ENCODE peak calls at places on chromosome 10, in nine cellular contexts. Q is HL-60, Z is Peyer's patch, V is mesothelial cell of epicardium, C is GM10248, M is PC-3, Y is MCF 10A, N is astrocyte of the cerebellum, J is fibroblast of lung. X is an unnamed sample.

GRCh38 chr10:44952779-44953231 is 6.8 kb upstream of the RASSF4 start:
- DNase-seq in N (no peak), Q (no peak), V (no peak), Z (peak), Y (no peak), M (no peak), J (no peak), C (no peak), X (no peak)

GRCh38 chr10:111491154-111491553 is 414.3 kb downstream of the ADRA2A start:
- DNase-seq in Q (no peak), J (no peak), Y (no peak), C (no peak), V (no peak), N (no peak), M (no peak), Z (no peak), X (no peak)

GRCh38 chr10:62760401-62760800 is 44.1 kb upstream of the ADO start:
- DNase-seq in Y (no peak), C (no peak), M (no peak), V (no peak), N (no peak), Z (no peak), Q (no peak), J (no peak), X (peak)

GRCh38 chr10:117541405-117541908 is 1.1 kb upstream of the EMX2 start:
- DNase-seq in J (no peak), Q (no peak), V (no peak), C (no peak), N (no peak), M (no peak), Y (no peak), Z (no peak), X (no peak)

GRCh38 chr10:44857363-44858016 is 53.6 kb upstream of the TMEM72 start:
- DNase-seq in Y (peak), Z (peak), J (peak), M (peak), Q (peak), C (peak), N (peak), V (no peak), X (peak)

GRCh38 chr10:33238643-33239042 is 95.8 kb downstream of the NRP1 start:
- DNase-seq in Y (peak), C (no peak), M (peak), V (no peak), J (peak), N (no peak), Z (no peak), Q (no peak), X (no peak)

GRCh38 chr10:72564596-72564995 is 61.3 kb downstream of the MICU1 start:
- DNase-seq in J (peak), N (peak), Y (no peak), M (no peak), V (no peak), Z (no peak), C (peak), Q (no peak), X (no peak)

GRCh38 chr10:17788646-17789045 is 20.5 kb upstream of the MRC1 start:
- DNase-seq in Z (no peak), V (no peak), M (no peak), Y (no peak), C (no peak), J (no peak), N (no peak), Q (no peak), X (no peak)

GRCh38 chr10:18753496-18753895 is 94.3 kb downstream of the ARL5B start:
- DNase-seq in Z (no peak), C (no peak), V (no peak), M (no peak), Q (no peak), Y (no peak), J (no peak), N (no peak), X (no peak)

GRCh38 chr10:110828525-110828924 is 43.2 kb upstream of the PDCD4 start:
- DNase-seq in J (no peak), V (no peak), Q (no peak), Z (no peak), C (no peak), N (no peak), M (no peak), Y (no peak), X (no peak)

GRCh38 chr10:102869290-102870198 is at the start of gene AS3MT:
- DNase-seq in C (peak), Q (no peak), Z (no peak), V (peak), N (no peak), Y (no peak), J (no peak), M (peak), X (peak)

GRCh38 chr10:114541081-114541833 is 116.8 kb downstream of the ABLIM1 start:
- DNase-seq in C (no peak), Q (no peak), Z (peak), V (no peak), Y (peak), J (peak), M (peak), N (peak), X (peak)

GRCh38 chr10:67788028-67788886 is 49.7 kb downstream of the DNAJC12 start:
- DNase-seq in J (peak), Q (peak), M (peak), N (no peak), Y (peak), C (peak), Z (peak), V (no peak), X (peak)

GRCh38 chr10:131822694-131823245 is 78.0 kb upstream of the PPP2R2D start:
- DNase-seq in N (no peak), V (no peak), Y (no peak), Z (no peak), M (no peak), J (no peak), Q (no peak), C (no peak), X (no peak)

GRCh38 chr10:128067691-128068397 is 58.4 kb downstream of the MKI67 start:
- DNase-seq in Y (no peak), Q (no peak), Z (peak), N (no peak), C (no peak), V (no peak), M (no peak), J (no peak), X (no peak)

GRCh38 chr10:79460687-79461086 is 15.3 kb upstream of the ZCCHC24 start:
- DNase-seq in Q (no peak), M (no peak), Z (no peak), C (no peak), N (no peak), Y (no peak), J (no peak), V (no peak), X (no peak)

GRCh38 chr10:43259248-43259980 is 7.5 kb downstream of the RASGEF1A start:
- DNase-seq in J (no peak), Y (no peak), Z (no peak), C (no peak), M (no peak), Q (no peak), N (no peak), V (no peak), X (no peak)

GRCh38 chr10:88006261-88006660 is 142.8 kb downstream of the PTEN start:
- DNase-seq in M (no peak), Z (no peak), J (no peak), V (no peak), C (no peak), Y (no peak), Q (no peak), N (no peak), X (peak)

GRCh38 chr10:89652971-89653370 is 7.9 kb upstream of the PANK1 start:
- DNase-seq in Z (no peak), M (no peak), Q (no peak), Y (no peak), C (no peak), N (no peak), V (no peak), J (no peak), X (no peak)

GRCh38 chr10:30553625-30554442 is 75.7 kb downstream of the LYZL2 start:
- DNase-seq in M (peak), Y (no peak), N (no peak), Q (no peak), C (no peak), V (no peak), J (peak), Z (no peak), X (peak)

GRCh38 chr10:129718548-129719414 is 245.3 kb downstream of the EBF3 start:
- DNase-seq in N (no peak), Y (no peak), J (no peak), Q (no peak), M (no peak), V (no peak), C (no peak), Z (no peak), X (no peak)

GRCh38 chr10:133307776-133308430 is 769 bp downstream of the TUBGCP2 start:
- DNase-seq in J (peak), Y (peak), M (peak), C (peak), V (no peak), Q (peak), N (peak), Z (peak), X (peak)

GRCh38 chr10:33235271-33235884 is 99.1 kb downstream of the NRP1 start:
- DNase-seq in J (no peak), Z (no peak), N (no peak), M (no peak), Y (no peak), C (no peak), V (no peak), Q (no peak), X (no peak)

GRCh38 chr10:20257422-20257821 is 441.2 kb downstream of the PLXDC2 start:
- DNase-seq in Z (no peak), C (no peak), M (no peak), N (no peak), Y (peak), Q (no peak), J (no peak), V (no peak), X (no peak)

GRCh38 chr10:109987413-109987812 is 20.4 kb upstream of the ADD3 start:
- DNase-seq in Y (peak), M (peak), C (no peak), Q (no peak), J (peak), Z (no peak), N (no peak), V (no peak), X (no peak)

GRCh38 chr10:128263891-128264688 is 137.9 kb upstream of the MKI67 start:
- DNase-seq in Z (peak), C (peak), Y (peak), N (peak), Q (peak), J (peak), V (peak), M (peak), X (peak)

GRCh38 chr10:24625778-24626177 is 97.9 kb downstream of the ARHGAP21 start:
- DNase-seq in M (no peak), Q (no peak), J (no peak), Y (no peak), Z (no peak), N (no peak), C (no peak), V (no peak), X (no peak)

GRCh38 chr10:78520737-78521430 is 487.2 kb downstream of the RPS24 start:
- DNase-seq in Z (no peak), J (no peak), C (no peak), N (peak), Q (no peak), M (peak), V (no peak), Y (peak), X (no peak)

GRCh38 chr10:3805791-3806381 is 20.9 kb upstream of the KLF6 start:
- DNase-seq in C (peak), Z (peak), J (peak), Q (no peak), M (peak), V (no peak), Y (peak), N (no peak), X (no peak)

GRCh38 chr10:31952066-31952465 is 23.4 kb upstream of the ARHGAP12 start:
- DNase-seq in V (no peak), N (no peak), M (no peak), Y (peak), Q (no peak), J (peak), Z (no peak), C (no peak), X (no peak)

GRCh38 chr10:111392159-111392558 is 315.3 kb downstream of the ADRA2A start:
- DNase-seq in Y (no peak), V (no peak), N (no peak), Z (no peak), J (no peak), Q (no peak), C (no peak), M (no peak), X (no peak)

GRCh38 chr10:113921571-113922370 is 67.3 kb downstream of the NHLRC2 start:
- DNase-seq in M (no peak), Y (peak), N (no peak), Z (no peak), Q (no peak), V (no peak), C (no peak), J (peak), X (no peak)

DNA sequence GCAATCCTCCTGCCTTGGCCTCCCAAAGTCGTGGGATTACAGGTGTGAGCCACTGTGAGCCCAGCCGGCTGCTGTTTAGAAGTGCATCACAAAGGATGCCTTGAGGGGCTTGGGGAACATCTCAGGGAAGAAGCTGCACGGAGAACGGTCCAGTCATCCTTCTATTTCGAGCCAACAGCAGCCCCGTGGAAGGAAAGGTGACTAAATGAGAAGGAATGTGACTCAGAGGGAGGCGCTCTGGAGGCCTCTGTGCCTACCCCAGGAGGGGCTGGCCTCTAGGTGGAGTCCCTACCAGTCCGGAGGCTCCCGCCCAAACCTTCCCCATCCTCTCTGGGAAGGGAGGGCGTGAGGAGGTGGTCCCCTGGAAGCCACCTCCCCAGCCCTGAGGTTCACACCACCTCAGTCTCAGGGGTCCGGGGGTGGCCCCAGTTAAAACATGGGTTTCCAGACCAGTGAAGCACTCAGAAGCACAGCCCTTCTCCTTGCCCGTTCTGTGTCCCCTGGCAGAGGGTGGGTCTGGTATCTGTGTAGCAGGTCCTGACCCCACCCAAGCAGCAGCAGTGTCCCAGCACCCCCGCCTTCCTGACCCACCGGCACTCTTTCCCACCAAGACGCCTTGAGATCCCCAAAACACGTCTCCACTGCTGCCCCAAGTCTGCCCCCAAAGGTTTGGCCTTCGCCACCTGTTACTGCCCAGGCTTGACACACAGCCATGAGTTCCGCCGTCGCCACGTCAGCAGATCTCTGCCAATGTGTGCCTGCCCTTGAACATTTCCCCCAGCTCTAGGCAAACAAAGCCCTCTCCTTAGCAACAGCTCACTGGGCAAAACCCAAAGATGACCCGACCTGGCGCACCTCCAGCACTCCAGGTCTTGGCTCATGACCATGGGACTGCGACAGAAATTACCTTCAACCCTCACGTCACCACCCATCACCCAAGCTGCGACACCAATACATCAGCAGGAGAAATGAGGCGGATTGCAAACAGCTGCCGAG is 75.9 kb downstream of the CTBP2 start:
- DNase-seq in N (peak), M (peak), C (no peak), V (no peak), J (peak), Z (no peak), Y (peak), Q (no peak), X (peak)
- TF ChIP-seq CTCF in N (no peak), M (peak), C (no peak), V (no peak), J (no peak), Z (no peak), Y (no peak), Q (no peak), X (peak)

GRCh38 chr10:551489-552252 is 137.8 kb downstream of the DIP2C start:
- DNase-seq in M (no peak), C (no peak), Y (no peak), N (no peak), J (no peak), V (no peak), Z (no peak), Q (no peak), X (no peak)

GRCh38 chr10:554182-554848 is 135.2 kb downstream of the DIP2C start:
- DNase-seq in C (no peak), Z (no peak), M (peak), V (no peak), Q (no peak), J (peak), Y (no peak), N (no peak), X (no peak)

GRCh38 chr10:553233-553632 is 136.2 kb downstream of the DIP2C start:
- DNase-seq in V (no peak), Q (no peak), J (no peak), N (no peak), Y (no peak), Z (no peak), C (no peak), M (no peak), X (no peak)

GRCh38 chr10:550665-551460 is 138.6 kb downstream of the DIP2C start:
- DNase-seq in Z (no peak), N (no peak), Y (no peak), J (no peak), V (no peak), Q (no peak), M (no peak), C (no peak), X (no peak)

DNA sequence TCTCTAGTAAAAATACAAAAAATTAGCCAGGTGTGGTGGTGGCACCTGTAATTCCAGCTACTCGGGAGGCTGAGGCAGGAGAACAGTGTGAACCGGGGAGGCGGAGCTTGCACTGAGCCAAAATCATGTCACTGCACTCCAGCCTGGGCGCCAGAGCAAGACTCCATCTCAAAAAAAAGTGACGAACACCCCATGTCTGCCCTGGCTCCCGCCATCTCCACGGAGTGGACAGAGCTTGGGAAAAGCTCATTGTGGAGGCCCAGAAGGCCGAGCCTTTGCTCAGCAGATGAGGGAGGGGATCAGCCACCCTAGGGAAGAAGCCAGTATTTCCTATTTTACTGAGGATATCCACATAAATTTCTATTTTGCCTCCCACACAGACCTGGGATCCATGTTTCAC is 136.8 kb downstream of the DIP2C start:
- DNase-seq in V (no peak), J (no peak), Q (no peak), M (no peak), C (no peak), Z (no peak), Y (no peak), N (no peak), X (no peak)
- TF ChIP-seq CTCF in V (no peak), J (no peak), Q (no peak), M (no peak), C (no peak), Z (no peak), Y (no peak), N (no peak), X (no peak)

GRCh38 chr10:35641430-35642015 is 573 bp downstream of the FZD8 start:
- DNase-seq in Y (no peak), V (peak), C (peak), Z (no peak), N (no peak), J (peak), M (no peak), Q (no peak), X (no peak)

GRCh38 chr10:35643151-35643975 is 1.3 kb upstream of the FZD8 start:
- DNase-seq in N (peak), V (peak), M (peak), J (peak), Z (peak), Q (no peak), Y (peak), C (peak), X (peak)

GRCh38 chr10:35642023-35642792 is at the start of gene FZD8:
- DNase-seq in J (peak), Q (peak), C (peak), Z (peak), V (peak), M (peak), Y (peak), N (peak), X (peak)

GRCh38 chr10:35643976-35644799 is 2.1 kb upstream of the FZD8 start:
- DNase-seq in M (no peak), Z (no peak), Y (no peak), V (no peak), J (no peak), N (no peak), C (no peak), Q (no peak), X (peak)

DNA sequence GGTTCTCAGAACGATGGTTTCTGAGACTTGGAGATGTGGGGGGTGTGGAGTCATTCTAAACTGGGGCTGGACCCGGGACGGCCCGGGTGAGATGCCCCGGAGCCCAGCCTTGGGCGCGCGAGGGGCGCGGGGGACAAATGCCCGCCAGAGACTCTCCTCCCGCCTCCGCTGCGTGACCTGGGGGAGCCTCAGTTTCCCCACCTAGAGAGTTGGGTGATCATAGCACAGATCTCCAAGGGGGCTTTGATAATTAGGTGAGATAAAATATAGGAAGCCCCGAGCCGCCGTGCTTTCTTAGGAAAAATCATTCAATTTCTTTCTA is 658 bp upstream of the FZD8 start:
- DNase-seq in M (no peak), Z (no peak), Y (no peak), Q (no peak), J (no peak), N (no peak), V (no peak), C (no peak), X (no peak)
- TF ChIP-seq CTCF in M (no peak), Z (no peak), Y (no peak), Q (no peak), J (no peak), N (no peak), V (no peak), C (no peak), X (no peak)

DNA sequence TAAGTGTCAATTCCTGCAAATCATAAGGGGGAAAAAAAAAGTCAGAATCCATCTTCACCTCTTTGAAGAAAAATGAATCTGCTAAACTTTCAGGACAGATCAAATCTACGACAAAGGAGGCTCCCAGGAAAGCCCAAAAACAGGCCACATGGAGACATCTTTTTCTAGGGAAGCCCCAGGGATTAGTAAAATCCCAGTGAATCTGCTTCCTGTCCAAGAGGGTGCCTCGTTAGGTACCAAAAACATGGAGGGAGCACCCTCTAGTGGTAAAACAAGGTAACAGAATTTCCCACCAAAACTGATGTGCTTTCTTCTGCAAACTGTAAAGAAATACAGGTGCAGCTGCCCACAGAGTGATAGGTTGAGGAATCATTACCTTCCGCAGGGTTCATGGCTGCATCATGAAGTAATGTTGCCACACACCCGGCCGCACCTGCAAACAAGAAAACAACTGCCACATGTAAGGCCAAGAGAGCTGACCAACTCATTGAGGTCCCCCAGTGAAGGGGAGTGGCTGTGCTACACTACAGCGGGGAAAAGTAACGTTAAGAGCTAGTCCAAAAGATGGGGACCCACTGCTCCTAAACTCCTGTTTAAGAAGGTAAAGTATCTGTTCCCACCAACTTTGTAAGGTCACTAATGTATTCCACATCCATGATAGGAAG is 7.9 kb downstream of the SLC25A28 start:
- DNase-seq in J (peak), V (no peak), C (peak), Q (no peak), N (peak), M (peak), Y (peak), Z (no peak), X (peak)
- TF ChIP-seq CTCF in J (peak), V (peak), C (peak), Q (peak), N (peak), M (peak), Y (peak), Z (peak), X (peak)

GRCh38 chr10:125161570-125162139 is 1.3 kb upstream of the CTBP2 start:
- DNase-seq in C (peak), M (no peak), Q (no peak), Z (no peak), N (no peak), Y (no peak), J (peak), V (peak), X (no peak)
- TF ChIP-seq CTCF in C (no peak), M (peak), Q (peak), Z (no peak), N (peak), Y (peak), J (peak), V (no peak), X (peak)

GRCh38 chr10:69659286-69660027 is 29.4 kb downstream of the FAM241B start:
- DNase-seq in Z (no peak), C (no peak), N (no peak), Q (no peak), J (no peak), Y (no peak), V (no peak), M (no peak), X (no peak)
- TF ChIP-seq CTCF in Z (no peak), C (no peak), N (no peak), Q (no peak), J (no peak), Y (no peak), V (no peak), M (no peak), X (no peak)

X was measured in adrenal gland.